ENCODE peak calls at places on chromosomes 12 and 14, in six cellular contexts. A, O, B, H, J and C are unnamed samples.

GRCh38 chr14:106141242-106142220 is 615.1 kb downstream of the TMEM121 start:
- DNase-seq in O (no peak), J (no peak), H (no peak), B (no peak), A (no peak), C (no peak)

GRCh38 chr12:4308334-4308960 is 12.6 kb upstream of the TIGAR start:
- DNase-seq in B (peak; percentile 51), J (no peak), A (no peak), H (no peak), O (no peak), C (no peak)

GRCh38 chr14:69685716-69686115 is 74.3 kb downstream of the SUSD6 start:
- DNase-seq in O (peak; percentile 38), A (no peak), B (no peak), H (no peak), J (no peak), C (peak; percentile 71)

GRCh38 chr14:88063807-88064206 is 58.9 kb downstream of the GPR65 start:
- DNase-seq in B (no peak), O (no peak), A (no peak), J (peak; percentile 1), H (no peak), C (no peak)

GRCh38 chr12:34402228-34402898 is 380.1 kb downstream of the ALG10 start:
- DNase-seq in A (no peak), J (no peak), O (no peak), B (no peak), H (no peak), C (no peak)

GRCh38 chr14:70707138-70708038 is 65.7 kb downstream of the TTC9 start:
- DNase-seq in H (peak; percentile 43), B (no peak), A (no peak), J (peak; percentile 89), O (no peak), C (peak; percentile 24)

GRCh38 chr14:70856851-70857498 is 47.7 kb upstream of the MAP3K9 start:
- DNase-seq in H (no peak), A (no peak), J (peak; percentile 94), O (peak; percentile 62), B (no peak), C (peak; percentile 11)

GRCh38 chr12:53190108-53190729 is 9.5 kb upstream of the CSAD start:
- DNase-seq in J (peak; percentile 42), H (peak; percentile 89), A (peak; percentile 59), O (peak; percentile 52), B (peak; percentile 70), C (peak; percentile 69)

GRCh38 chr12:57605308-57606015 is 838 bp downstream of the DTX3 start:
- DNase-seq in H (no peak), J (no peak), O (no peak), A (no peak), B (peak; percentile 46), C (peak; percentile 9)

GRCh38 chr14:70955543-70956480 is 48.6 kb downstream of the PCNX1 start:
- DNase-seq in B (peak; percentile 38), O (peak; percentile 38), J (peak; percentile 37), A (no peak), H (no peak), C (peak; percentile 55)

GRCh38 chr14:105851716-105852377 is 325.5 kb downstream of the TMEM121 start:
- DNase-seq in O (no peak), A (no peak), H (peak; percentile 6), B (no peak), J (no peak), C (no peak)

GRCh38 chr12:101738920-101739665 is at the start of gene SYCP3:
- DNase-seq in B (no peak), O (no peak), A (no peak), J (no peak), H (peak; percentile 13), C (no peak)

GRCh38 chr14:77195766-77196165 is 14.2 kb downstream of the TMEM63C start:
- DNase-seq in A (no peak), J (no peak), O (no peak), H (no peak), B (no peak), C (no peak)

GRCh38 chr12:100044266-100044665 is 59.5 kb upstream of the ANKS1B start:
- DNase-seq in J (no peak), A (no peak), B (no peak), H (no peak), O (no peak), C (no peak)

GRCh38 chr12:49582840-49583239 is 14.9 kb upstream of the MCRS1 start:
- DNase-seq in B (no peak), J (no peak), A (no peak), H (no peak), O (peak; percentile 8), C (peak; percentile 62)

GRCh38 chr12:58765076-58765475 is 155.2 kb downstream of the LRIG3 start:
- DNase-seq in J (no peak), H (no peak), O (peak; percentile 38), A (no peak), B (no peak), C (no peak)

GRCh38 chr14:72892103-72892878 is 1.6 kb downstream of the DPF3 start:
- DNase-seq in O (peak; percentile 47), A (peak; percentile 46), J (peak; percentile 37), B (peak; percentile 62), H (peak; percentile 17), C (peak; percentile 55)

GRCh38 chr12:105492591-105492990 is 162.1 kb downstream of the C12orf75 start:
- DNase-seq in J (peak; percentile 91), B (no peak), H (no peak), O (peak; percentile 70), A (no peak), C (peak; percentile 83)

GRCh38 chr14:50542941-50543418 is 10.6 kb upstream of the MAP4K5 start:
- DNase-seq in H (peak; percentile 48), J (peak; percentile 44), O (peak; percentile 61), A (peak; percentile 48), B (peak; percentile 66), C (peak; percentile 69)

GRCh38 chr12:45590646-45591045 is 138.9 kb upstream of the ARID2 start:
- DNase-seq in J (no peak), A (no peak), O (no peak), B (no peak), H (no peak), C (no peak)

GRCh38 chr14:29637406-29637805 is 290.2 kb downstream of the PRKD1 start:
- DNase-seq in H (no peak), B (no peak), O (peak; percentile 62), J (peak; percentile 70), A (no peak), C (peak; percentile 67)

GRCh38 chr14:81172353-81172752 is 48.4 kb downstream of the GTF2A1 start:
- DNase-seq in H (no peak), O (no peak), B (no peak), J (no peak), A (no peak), C (no peak)

GRCh38 chr14:94384342-94384741 is 4.1 kb downstream of the SERPINA1 start:
- DNase-seq in H (no peak), B (no peak), O (no peak), A (no peak), J (no peak), C (no peak)

GRCh38 chr14:59274991-59275391 is 86.5 kb downstream of the DAAM1 start:
- DNase-seq in H (peak; percentile 26), A (no peak), O (no peak), B (peak; percentile 47), J (no peak), C (no peak)

GRCh38 chr14:105385322-105385637 is 13.1 kb upstream of the TEX22 start:
- DNase-seq in A (no peak), B (no peak), O (no peak), J (no peak), H (no peak), C (no peak)

GRCh38 chr14:102717211-102717610 is 60.0 kb upstream of the TRAF3 start:
- DNase-seq in B (peak; percentile 49), J (no peak), O (peak; percentile 59), A (no peak), H (no peak), C (no peak)

GRCh38 chr12:124573839-124574786 is 6.7 kb upstream of the NCOR2 start:
- DNase-seq in O (no peak), A (no peak), J (no peak), H (no peak), B (no peak), C (no peak)

GRCh38 chr12:21656931-21657335 is 709 bp downstream of the LDHB start:
- DNase-seq in O (peak; percentile 63), H (peak; percentile 34), B (peak; percentile 31), A (peak; percentile 19), J (peak; percentile 45), C (peak; percentile 52)

GRCh38 chr14:32087173-32087861 is 10.2 kb downstream of the ARHGAP5 start:
- DNase-seq in H (peak; percentile 9), O (peak; percentile 61), A (no peak), J (peak; percentile 65), B (peak; percentile 58), C (peak; percentile 33)

GRCh38 chr12:74977832-74978481 is 231.7 kb downstream of the KCNC2 start:
- DNase-seq in H (no peak), O (no peak), A (no peak), B (no peak), J (no peak), C (no peak)

GRCh38 chr12:4275869-4276253 is 2.3 kb downstream of the CCND2 start:
- DNase-seq in H (no peak), B (peak; percentile 19), J (no peak), O (no peak), A (no peak), C (no peak)

GRCh38 chr12:107845980-107846659 is 71.6 kb downstream of the ASCL4 start:
- DNase-seq in O (no peak), J (no peak), B (no peak), H (no peak), A (no peak), C (peak; percentile 2)

GRCh38 chr12:92624236-92624635 is 78.6 kb upstream of the PLEKHG7 start:
- DNase-seq in J (peak; percentile 42), H (no peak), A (no peak), B (no peak), O (peak; percentile 51), C (peak; percentile 24)

GRCh38 chr12:32252199-32253073 is 145.8 kb downstream of the BICD1 start:
- DNase-seq in H (no peak), A (no peak), J (no peak), B (peak; percentile 70), O (no peak), C (no peak)

GRCh38 chr12:51823875-51824565 is 24.5 kb downstream of the FIGNL2 start:
- DNase-seq in A (peak; percentile 40), B (peak; percentile 80), J (peak; percentile 57), O (peak; percentile 58), H (peak; percentile 56), C (peak; percentile 78)